ENCODE peak calls at places on chromosome 15, in seven cellular contexts. H is AG04450; A is CD8-positive, alpha-beta T cell; R is chondrocyte; Y is cardiac muscle cell; I is sigmoid colon; G is A673. B is an unnamed sample.

GRCh38 chr15:42549052-42549491 is 434 bp downstream of the HAUS2 start:
- DNase-seq in H (no peak), A (no peak), R (no peak), Y (peak), I (no peak), G (peak), B (peak)

GRCh38 chr15:70133296-70133695 is 35.6 kb upstream of the TLE3 start:
- DNase-seq in H (no peak), A (no peak), R (no peak), Y (no peak), I (no peak), G (no peak), B (no peak)

GRCh38 chr15:101121511-101122090 is 130.2 kb downstream of the CHSY1 start:
- DNase-seq in H (no peak), A (peak), R (no peak), Y (peak), I (peak), G (peak), B (peak)

GRCh38 chr15:94840794-94841587 is 609.6 kb downstream of the MCTP2 start:
- DNase-seq in H (no peak), A (no peak), R (no peak), Y (no peak), I (peak), G (peak), B (no peak)

GRCh38 chr15:92411256-92411655 is 17.6 kb downstream of the ST8SIA2 start:
- DNase-seq in H (no peak), A (no peak), R (no peak), Y (no peak), I (no peak), G (no peak), B (no peak)

GRCh38 chr15:33330931-33331330 is 20.2 kb downstream of the RYR3 start:
- DNase-seq in H (no peak), A (no peak), R (no peak), Y (no peak), I (no peak), G (no peak), B (no peak)

GRCh38 chr15:48493084-48493762 is 152.3 kb downstream of the FBN1 start:
- DNase-seq in H (peak), A (no peak), R (no peak), Y (peak), I (peak), G (no peak), B (no peak)

GRCh38 chr15:61752001-61752400 is 308.2 kb downstream of the VPS13C start:
- DNase-seq in H (no peak), A (no peak), R (no peak), Y (no peak), I (no peak), G (no peak), B (no peak)

GRCh38 chr15:72754096-72754495 is 29.5 kb downstream of the ADPGK start:
- DNase-seq in H (no peak), A (no peak), R (no peak), Y (no peak), I (no peak), G (no peak), B (no peak)

GRCh38 chr15:38941399-38941953 is 376.9 kb upstream of the RASGRP1 start:
- DNase-seq in H (no peak), A (no peak), R (no peak), Y (peak), I (no peak), G (no peak), B (no peak)

GRCh38 chr15:66644815-66645345 is 57.2 kb upstream of the SMAD6 start:
- DNase-seq in H (peak), A (no peak), R (no peak), Y (peak), I (no peak), G (no peak), B (no peak)

GRCh38 chr15:62515696-62516395 is 350.8 kb upstream of the C2CD4B start:
- DNase-seq in H (no peak), A (no peak), R (no peak), Y (no peak), I (no peak), G (no peak), B (no peak)

GRCh38 chr15:83178869-83179325 is 28.7 kb downstream of the HDGFL3 start:
- DNase-seq in H (no peak), A (no peak), R (no peak), Y (no peak), I (no peak), G (no peak), B (no peak)

GRCh38 chr15:93987068-93987467 is 244.3 kb upstream of the MCTP2 start:
- DNase-seq in H (no peak), A (peak), R (no peak), Y (no peak), I (no peak), G (no peak), B (no peak)

GRCh38 chr15:99564221-99565030 is 1.4 kb upstream of the MEF2A start:
- DNase-seq in H (no peak), A (no peak), R (no peak), Y (peak), I (peak), G (peak), B (peak)

GRCh38 chr15:96336045-96336642 is 5.6 kb downstream of the NR2F2 start:
- DNase-seq in H (no peak), A (no peak), R (no peak), Y (no peak), I (no peak), G (peak), B (no peak)

GRCh38 chr15:38129531-38130199 is 123.0 kb upstream of the SPRED1 start:
- DNase-seq in H (peak), A (no peak), R (no peak), Y (peak), I (peak), G (peak), B (no peak)

GRCh38 chr15:20340931-20341661 is 200.5 kb downstream of the GOLGA6L6 start:
- DNase-seq in H (no peak), A (peak), R (peak), Y (peak), I (peak), G (no peak), B (peak)

GRCh38 chr15:92527197-92527596 is 128.4 kb downstream of the FAM174B start:
- DNase-seq in H (no peak), A (no peak), R (no peak), Y (peak), I (peak), G (no peak), B (no peak)

GRCh38 chr15:99438691-99439523 is 126.9 kb upstream of the MEF2A start:
- DNase-seq in H (no peak), A (peak), R (no peak), Y (no peak), I (peak), G (no peak), B (peak)

GRCh38 chr15:42001236-42001635 is 19.6 kb downstream of the PLA2G4E start:
- DNase-seq in H (no peak), A (no peak), R (no peak), Y (no peak), I (no peak), G (no peak), B (no peak)

DNA sequence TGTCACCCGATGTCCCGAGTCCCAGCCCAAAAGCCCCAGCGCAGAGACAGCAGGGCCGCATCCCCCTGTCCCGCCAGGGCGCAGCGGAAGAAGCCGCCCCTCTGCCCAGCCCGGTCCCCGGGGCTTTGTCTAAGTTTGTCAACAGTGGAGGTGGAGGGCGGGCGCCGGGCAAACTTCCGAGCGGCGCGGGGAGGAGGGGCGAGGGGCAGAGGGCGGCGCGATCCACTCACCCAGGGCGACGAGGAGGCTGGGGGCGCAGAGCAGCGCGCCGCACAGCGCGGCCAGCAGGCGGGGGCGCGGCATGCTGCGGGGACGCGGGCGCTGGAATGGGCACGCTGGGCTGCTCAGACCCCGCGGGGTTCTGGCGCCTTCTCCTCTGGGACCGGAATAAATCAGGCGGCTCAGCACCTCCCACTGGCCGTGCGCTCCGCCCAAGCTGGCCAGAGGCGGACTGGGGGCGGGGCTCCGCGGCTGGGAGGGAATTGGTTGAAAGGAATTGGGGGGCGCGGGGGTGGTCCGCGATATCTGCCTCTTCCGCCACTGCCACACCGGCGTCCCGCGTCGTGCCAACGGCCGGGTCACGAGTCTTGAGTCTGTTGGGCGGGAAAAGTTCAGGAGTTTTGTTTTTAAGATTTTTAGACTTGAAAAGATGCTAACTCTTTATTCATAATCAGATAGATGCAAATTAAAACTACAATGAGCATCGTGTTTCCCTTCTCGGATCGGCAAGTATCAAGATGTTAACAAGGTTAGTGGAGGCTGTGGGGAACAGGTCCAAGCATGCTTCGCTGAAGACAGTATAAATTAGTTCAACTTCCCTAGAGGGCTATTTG is at the start of gene MFGE8:
- DNase-seq in H (no peak), A (peak), R (no peak), Y (peak), I (peak), G (peak), B (peak)
- TF ChIP-seq CTCF in H (peak), A (no peak), R (peak), Y (peak), I (no peak), G (peak), B (peak)

GRCh38 chr15:80992436-80992835 is 2.8 kb upstream of the MESD start:
- DNase-seq in H (no peak), A (no peak), R (no peak), Y (no peak), I (no peak), G (no peak), B (no peak)

GRCh38 chr15:80990955-80991354 is 1.3 kb upstream of the MESD start:
- DNase-seq in H (no peak), A (no peak), R (no peak), Y (no peak), I (no peak), G (no peak), B (no peak)

GRCh38 chr15:80989110-80989517 is 505 bp downstream of the MESD start:
- DNase-seq in H (no peak), A (no peak), R (no peak), Y (peak), I (no peak), G (no peak), B (no peak)

GRCh38 chr15:80989518-80990478 is at the start of gene MESD:
- DNase-seq in H (peak), A (peak), R (peak), Y (peak), I (peak), G (peak), B (peak)

GRCh38 chr15:80991446-80991845 is 1.8 kb upstream of the MESD start:
- DNase-seq in H (no peak), A (no peak), R (no peak), Y (peak), I (peak), G (no peak), B (no peak)
- TF ChIP-seq CTCF in H (no peak), A (no peak), R (no peak), Y (peak), I (no peak), G (no peak), B (no peak)

GRCh38 chr15:74240002-74240568 is 4.0 kb downstream of the CCDC33 start:
- DNase-seq in H (no peak), A (no peak), R (no peak), Y (peak), I (peak), G (peak), B (no peak)
- TF ChIP-seq CTCF in H (peak), A (no peak), R (peak), Y (peak), I (peak), G (peak), B (no peak)

GRCh38 chr15:25690673-25691543 is 172.2 kb downstream of the ATP10A start:
- DNase-seq in H (no peak), A (no peak), R (peak), Y (peak), I (peak), G (no peak), B (no peak)

GRCh38 chr15:25694238-25694584 is 168.9 kb downstream of the ATP10A start:
- DNase-seq in H (no peak), A (no peak), R (peak), Y (no peak), I (peak), G (no peak), B (no peak)

GRCh38 chr15:25689592-25689991 is 173.5 kb downstream of the ATP10A start:
- DNase-seq in H (no peak), A (no peak), R (peak), Y (no peak), I (peak), G (no peak), B (no peak)

GRCh38 chr15:25693321-25694237 is 169.5 kb downstream of the ATP10A start:
- DNase-seq in H (no peak), A (peak), R (peak), Y (peak), I (peak), G (no peak), B (peak)

GRCh38 chr15:25691544-25692430 is 171.3 kb downstream of the ATP10A start:
- DNase-seq in H (no peak), A (no peak), R (peak), Y (peak), I (peak), G (no peak), B (no peak)
- TF ChIP-seq CTCF in H (peak), A (no peak), R (peak), Y (peak), I (no peak), G (peak), B (no peak)

GRCh38 chr15:57446393-57446792 is 70.1 kb downstream of the CGNL1 start:
- DNase-seq in H (no peak), A (no peak), R (no peak), Y (no peak), I (no peak), G (no peak), B (no peak)

GRCh38 chr15:57443486-57443885 is 67.2 kb downstream of the CGNL1 start:
- DNase-seq in H (no peak), A (no peak), R (no peak), Y (no peak), I (no peak), G (no peak), B (no peak)

GRCh38 chr15:57445872-57446271 is 69.6 kb downstream of the CGNL1 start:
- DNase-seq in H (no peak), A (no peak), R (no peak), Y (peak), I (no peak), G (peak), B (no peak)

GRCh38 chr15:57442371-57442770 is 66.1 kb downstream of the CGNL1 start:
- DNase-seq in H (no peak), A (no peak), R (no peak), Y (no peak), I (no peak), G (no peak), B (no peak)

GRCh38 chr15:57444877-57445513 is 68.7 kb downstream of the CGNL1 start:
- DNase-seq in H (no peak), A (no peak), R (no peak), Y (peak), I (no peak), G (peak), B (no peak)
- TF ChIP-seq CTCF in H (no peak), A (no peak), R (no peak), Y (no peak), I (no peak), G (no peak), B (no peak)

GRCh38 chr15:71570736-71571135 is 239.6 kb upstream of the NR2E3 start:
- DNase-seq in H (no peak), A (no peak), R (no peak), Y (no peak), I (no peak), G (no peak), B (no peak)

GRCh38 chr15:71575474-71576045 is 234.8 kb upstream of the NR2E3 start:
- DNase-seq in H (no peak), A (no peak), R (no peak), Y (peak), I (no peak), G (peak), B (no peak)

GRCh38 chr15:71573599-71573998 is 236.8 kb upstream of the NR2E3 start:
- DNase-seq in H (no peak), A (no peak), R (no peak), Y (no peak), I (no peak), G (no peak), B (no peak)

GRCh38 chr15:71571641-71572040 is 238.7 kb upstream of the NR2E3 start:
- DNase-seq in H (no peak), A (no peak), R (no peak), Y (no peak), I (no peak), G (no peak), B (no peak)

GRCh38 chr15:71572452-71573053 is 237.8 kb upstream of the NR2E3 start:
- DNase-seq in H (no peak), A (no peak), R (no peak), Y (no peak), I (no peak), G (no peak), B (no peak)
- TF ChIP-seq CTCF in H (no peak), A (no peak), R (no peak), Y (peak), I (no peak), G (no peak), B (no peak)

DNA sequence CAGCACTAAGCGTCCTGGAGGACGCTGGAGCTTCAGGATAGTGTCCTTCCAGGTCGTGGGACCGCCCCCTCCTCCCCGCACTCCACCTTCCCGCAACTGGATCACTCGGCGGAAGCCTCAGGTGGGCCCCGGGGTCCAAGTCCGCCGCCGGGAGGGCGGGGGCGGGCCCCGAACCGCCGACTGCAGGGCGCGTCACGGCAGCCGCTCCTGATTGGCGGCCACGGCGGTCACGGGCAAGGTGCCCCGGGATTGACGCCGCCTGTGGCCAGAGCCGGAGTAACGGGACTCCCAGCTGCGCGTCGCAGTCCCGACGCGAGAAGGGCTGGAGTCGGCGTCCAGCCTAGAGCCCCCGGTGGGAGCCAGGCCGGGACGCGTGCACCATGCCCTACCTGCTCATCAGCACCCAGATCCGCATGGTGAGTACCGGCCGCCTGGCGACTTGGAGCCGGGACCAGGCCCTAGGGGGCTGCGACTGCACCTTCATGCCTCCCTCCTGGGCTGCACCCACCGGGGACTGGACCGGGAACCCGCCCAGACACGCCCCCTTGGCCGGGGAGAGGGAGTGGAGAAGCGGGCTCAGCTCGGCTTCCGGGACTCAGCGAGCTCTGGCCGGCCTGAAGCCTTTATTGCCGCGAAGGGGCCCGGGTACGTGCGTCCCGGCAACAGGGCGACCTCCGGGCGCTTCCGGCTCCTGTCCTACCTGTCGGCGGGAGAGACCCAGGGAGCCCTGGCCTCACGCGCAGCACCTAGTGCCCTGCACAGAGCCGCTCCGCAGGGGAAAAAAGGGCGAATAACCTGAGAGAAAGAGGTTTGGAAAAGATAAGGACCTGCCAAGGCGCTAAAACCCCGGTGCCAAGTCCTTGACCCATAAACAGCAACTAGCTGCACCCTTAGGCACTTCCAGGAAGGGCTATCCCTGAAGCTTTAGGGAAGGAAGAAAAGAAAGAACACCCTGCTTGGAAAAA is at the start of gene GCHFR:
- DNase-seq in H (no peak), A (peak), R (no peak), Y (peak), I (peak), G (peak), B (peak)
- TF ChIP-seq CTCF in H (peak), A (no peak), R (peak), Y (peak), I (peak), G (peak), B (peak)